ENCODE peak calls at places on chromosomes 4 and X, in five cellular contexts. Q, U, M, C and T are unnamed samples.

GRCh38 chrX:39725928-39726619 is 371.7 kb downstream of the BCOR start:
- DNase-seq in Q (no peak), U (peak), M (no peak), C (no peak), T (peak)

GRCh38 chr4:41602886-41603503 is 65.0 kb downstream of the LIMCH1 start:
- DNase-seq in Q (no peak), U (no peak), M (no peak), C (no peak), T (no peak)

GRCh38 chr4:167265231-167265630 is 30.9 kb upstream of the SPOCK3 start:
- DNase-seq in Q (no peak), U (no peak), M (no peak), C (no peak), T (no peak)

GRCh38 chr4:119692001-119692400 is 63.4 kb upstream of the PDE5A start:
- DNase-seq in Q (no peak), U (peak), M (no peak), C (no peak), T (peak)

GRCh38 chr4:11178433-11178832 is 250.3 kb downstream of the HS3ST1 start:
- DNase-seq in Q (no peak), U (no peak), M (no peak), C (no peak), T (no peak)

GRCh38 chrX:10377427-10377826 is 220.7 kb downstream of the CLCN4 start:
- DNase-seq in Q (no peak), U (no peak), M (no peak), C (no peak), T (no peak)

GRCh38 chrX:107449490-107450175 is at the start of gene FRMPD3:
- DNase-seq in Q (peak), U (no peak), M (no peak), C (no peak), T (no peak)

GRCh38 chrX:103386332-103386731 is 10.0 kb downstream of the BEX3 start:
- DNase-seq in Q (no peak), U (no peak), M (no peak), C (no peak), T (no peak)

GRCh38 chr4:173899813-173900212 is 369.8 kb upstream of the HAND2 start:
- DNase-seq in Q (no peak), U (no peak), M (no peak), C (no peak), T (no peak)

GRCh38 chr4:37882665-37883296 is 8.1 kb upstream of the TBC1D1 start:
- DNase-seq in Q (no peak), U (no peak), M (no peak), C (no peak), T (peak)

GRCh38 chr4:110878413-110878812 is 255.5 kb upstream of the PITX2 start:
- DNase-seq in Q (no peak), U (no peak), M (no peak), C (no peak), T (no peak)

GRCh38 chr4:125041372-125041930 is 273.3 kb upstream of the FAT4 start:
- DNase-seq in Q (no peak), U (no peak), M (peak), C (no peak), T (no peak)

GRCh38 chr4:44961001-44961755 is 234.8 kb upstream of the GNPDA2 start:
- DNase-seq in Q (no peak), U (no peak), M (no peak), C (no peak), T (no peak)

GRCh38 chr4:141432000-141432712 is 204.2 kb upstream of the IL15 start:
- DNase-seq in Q (no peak), U (no peak), M (peak), C (no peak), T (no peak)

GRCh38 chr4:100823066-100823992 is 305.5 kb upstream of the EMCN start:
- DNase-seq in Q (no peak), U (peak), M (peak), C (no peak), T (peak)

GRCh38 chr4:85703098-85703497 is 228.1 kb downstream of the ARHGAP24 start:
- DNase-seq in Q (no peak), U (peak), M (no peak), C (no peak), T (peak)

GRCh38 chr4:1982124-1983052 is 26.4 kb downstream of the NELFA start:
- DNase-seq in Q (no peak), U (no peak), M (no peak), C (no peak), T (no peak)

GRCh38 chrX:138711399-138712347 is at the start of gene FGF13:
- DNase-seq in Q (peak), U (peak), M (no peak), C (peak), T (no peak)

GRCh38 chr4:158811704-158812103 is 42.9 kb downstream of the FNIP2 start:
- DNase-seq in Q (no peak), U (no peak), M (no peak), C (no peak), T (no peak)

GRCh38 chr4:2333356-2333841 is 71.5 kb upstream of the MXD4 start:
- DNase-seq in Q (no peak), U (no peak), M (no peak), C (no peak), T (no peak)

GRCh38 chr4:81452452-81453011 is 19.2 kb downstream of the RASGEF1B start:
- DNase-seq in Q (no peak), U (no peak), M (no peak), C (no peak), T (no peak)

GRCh38 chrX:1535241-1536041 is 1.5 kb downstream of the P2RY8 start:
- DNase-seq in Q (no peak), U (no peak), M (no peak), C (no peak), T (no peak)

GRCh38 chr4:1060646-1061371 is 49.4 kb downstream of the FGFRL1 start:
- DNase-seq in Q (no peak), U (no peak), M (no peak), C (no peak), T (no peak)

GRCh38 chr4:7323872-7324650 is 110.7 kb downstream of the PSAPL1 start:
- DNase-seq in Q (no peak), U (no peak), M (no peak), C (no peak), T (no peak)

GRCh38 chrX:104343408-104344129 is 88.8 kb upstream of the ESX1 start:
- DNase-seq in Q (peak), U (peak), M (peak), C (peak), T (peak)

GRCh38 chr4:56575820-56576429 is 70.3 kb downstream of the ARL9 start:
- DNase-seq in Q (no peak), U (peak), M (peak), C (no peak), T (peak)

GRCh38 chr4:141099326-141099725 is 33.9 kb downstream of the RNF150 start:
- DNase-seq in Q (no peak), U (peak), M (no peak), C (no peak), T (peak)

GRCh38 chr4:182126096-182126495 is 117.1 kb upstream of the TENM3 start:
- DNase-seq in Q (no peak), U (peak), M (no peak), C (no peak), T (peak)

GRCh38 chr4:68951078-68951805 is at the start of gene UGT2A3:
- DNase-seq in Q (no peak), U (no peak), M (no peak), C (peak), T (no peak)

GRCh38 chr4:113634081-113634969 is 127.2 kb downstream of the CAMK2D start:
- DNase-seq in Q (no peak), U (no peak), M (no peak), C (no peak), T (no peak)

GRCh38 chr4:7330031-7330596 is 104.6 kb downstream of the PSAPL1 start:
- DNase-seq in Q (no peak), U (no peak), M (no peak), C (no peak), T (no peak)

GRCh38 chr4:182711211-182711610 is 206.0 kb downstream of the DCTD start:
- DNase-seq in Q (no peak), U (peak), M (no peak), C (no peak), T (peak)

GRCh38 chr4:78610546-78611214 is 59.1 kb downstream of the ANXA3 start:
- DNase-seq in Q (no peak), U (peak), M (no peak), C (no peak), T (no peak)

GRCh38 chrX:6678313-6678712 is 143.4 kb upstream of the VCX3A start:
- DNase-seq in Q (no peak), U (no peak), M (no peak), C (no peak), T (no peak)

GRCh38 chr4:47160095-47160494 is 128.7 kb downstream of the GABRB1 start:
- DNase-seq in Q (no peak), U (no peak), M (no peak), C (no peak), T (no peak)

GRCh38 chr4:24598025-24598424 is 13.7 kb upstream of the DHX15 start:
- DNase-seq in Q (no peak), U (no peak), M (no peak), C (peak), T (no peak)

GRCh38 chr4:2337896-2338295 is 76.0 kb upstream of the MXD4 start:
- DNase-seq in Q (no peak), U (no peak), M (no peak), C (no peak), T (no peak)

GRCh38 chr4:146202665-146203064 is 11.7 kb upstream of the REELD1 start:
- DNase-seq in Q (no peak), U (no peak), M (no peak), C (no peak), T (no peak)

GRCh38 chr4:67754288-67754687 is at the start of gene GNRHR:
- DNase-seq in Q (no peak), U (no peak), M (no peak), C (no peak), T (no peak)
- TF ChIP-seq CTCF in Q (no peak), U (no peak), M (no peak), C (no peak), T (no peak)

GRCh38 chr4:75007891-75008290 is 75.0 kb downstream of the PARM1 start:
- DNase-seq in Q (no peak), U (no peak), M (no peak), C (no peak), T (no peak)
- TF ChIP-seq CTCF in Q (no peak), U (no peak), M (no peak), C (no peak), T (no peak)

DNA sequence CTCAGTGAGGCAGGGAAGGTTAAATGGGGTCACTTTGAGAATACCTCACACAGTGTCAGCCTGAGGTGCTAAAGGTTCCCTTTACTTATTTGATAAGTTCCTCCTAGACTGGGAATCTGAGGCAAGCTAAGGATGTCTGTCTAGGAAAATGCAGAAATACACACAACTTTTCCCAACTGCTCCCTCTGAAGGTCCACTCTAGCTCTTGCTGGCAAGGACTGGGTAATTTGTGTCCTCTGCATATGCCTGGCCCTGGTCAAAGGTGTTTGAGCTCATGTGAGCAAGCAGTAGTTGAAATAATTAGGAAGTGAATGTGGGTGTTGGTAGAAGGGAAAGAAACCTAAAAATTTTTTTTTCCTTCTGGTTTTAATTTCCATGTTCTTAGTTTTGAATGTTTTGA is 21.3 kb downstream of the TXLNG start:
- DNase-seq in Q (no peak), U (peak), M (no peak), C (no peak), T (no peak)
- TF ChIP-seq CTCF in Q (peak), U (peak), M (peak), C (no peak), T (no peak)

DNA sequence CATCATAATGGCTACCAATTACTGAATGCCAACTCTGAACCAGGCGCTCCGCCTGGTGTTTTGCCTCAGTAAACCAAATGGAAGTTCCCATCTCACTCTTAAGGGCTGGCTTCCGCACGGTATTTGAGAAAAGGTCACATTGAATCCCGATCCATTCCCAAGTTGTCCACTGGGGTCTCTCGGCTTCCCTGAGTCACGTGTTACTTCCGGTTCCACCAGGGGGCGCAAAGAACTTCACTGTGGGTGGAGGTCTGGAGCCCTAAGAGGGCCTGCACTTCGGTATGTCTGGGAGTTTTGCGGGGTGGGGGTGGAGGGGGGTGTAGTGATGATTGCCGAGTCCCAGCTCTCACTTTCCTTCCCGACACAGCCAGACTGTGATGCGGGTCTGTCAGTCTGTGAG is 13.4 kb upstream of the NHS start:
- DNase-seq in Q (peak), U (peak), M (no peak), C (no peak), T (no peak)
- TF ChIP-seq CTCF in Q (peak), U (peak), M (peak), C (peak), T (peak)

DNA sequence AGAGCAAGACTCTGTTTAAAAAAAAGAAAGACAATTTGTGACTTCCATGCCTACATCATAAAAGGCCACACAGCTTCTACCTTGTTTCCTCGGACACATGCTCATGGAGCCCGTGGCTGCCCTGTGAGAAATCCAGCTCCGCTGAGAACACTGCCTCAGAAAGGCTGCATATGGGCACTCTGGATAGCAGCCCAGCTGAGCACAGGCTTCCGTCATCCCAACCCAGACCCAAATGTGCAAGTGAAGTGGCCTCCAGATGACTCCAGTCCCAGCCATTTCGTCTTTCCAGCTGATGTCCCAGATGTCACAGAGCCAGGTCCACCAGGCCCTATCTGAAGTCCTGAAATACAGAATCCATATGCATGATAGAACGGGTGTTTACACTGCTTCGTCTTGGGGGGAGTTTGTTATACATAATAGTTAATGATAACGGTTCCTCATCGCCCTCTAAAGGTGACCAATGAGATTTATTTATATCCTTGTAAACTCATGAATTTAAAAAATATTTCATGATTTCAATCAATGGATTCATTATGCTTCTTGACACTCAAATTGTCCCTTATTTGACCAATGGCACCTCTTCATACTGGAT is 72.7 kb upstream of the TRIM2 start:
- DNase-seq in Q (no peak), U (no peak), M (no peak), C (no peak), T (no peak)
- TF ChIP-seq CTCF in Q (no peak), U (no peak), M (peak), C (no peak), T (peak)

DNA sequence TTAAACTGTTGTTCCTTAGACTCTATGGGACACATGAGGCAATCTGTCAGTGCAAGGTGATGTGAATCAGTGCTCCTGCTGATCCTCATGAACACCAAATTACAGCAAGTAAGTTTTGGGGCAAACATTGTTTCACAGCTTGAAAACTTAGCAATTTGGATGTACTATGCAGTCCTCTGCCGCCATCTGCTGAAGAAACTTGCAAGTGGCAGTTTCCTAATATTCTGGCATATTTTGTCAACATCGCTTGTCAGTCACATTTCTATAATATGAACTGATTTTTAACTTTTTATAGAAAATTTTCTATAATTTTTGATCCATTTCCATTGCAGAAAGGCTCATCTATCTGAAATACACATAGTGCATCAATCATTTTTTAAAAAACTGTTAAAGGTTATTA is 56.3 kb downstream of the ZAR1 start:
- DNase-seq in Q (peak), U (peak), M (no peak), C (no peak), T (peak)
- TF ChIP-seq CTCF in Q (peak), U (peak), M (peak), C (peak), T (peak)

DNA sequence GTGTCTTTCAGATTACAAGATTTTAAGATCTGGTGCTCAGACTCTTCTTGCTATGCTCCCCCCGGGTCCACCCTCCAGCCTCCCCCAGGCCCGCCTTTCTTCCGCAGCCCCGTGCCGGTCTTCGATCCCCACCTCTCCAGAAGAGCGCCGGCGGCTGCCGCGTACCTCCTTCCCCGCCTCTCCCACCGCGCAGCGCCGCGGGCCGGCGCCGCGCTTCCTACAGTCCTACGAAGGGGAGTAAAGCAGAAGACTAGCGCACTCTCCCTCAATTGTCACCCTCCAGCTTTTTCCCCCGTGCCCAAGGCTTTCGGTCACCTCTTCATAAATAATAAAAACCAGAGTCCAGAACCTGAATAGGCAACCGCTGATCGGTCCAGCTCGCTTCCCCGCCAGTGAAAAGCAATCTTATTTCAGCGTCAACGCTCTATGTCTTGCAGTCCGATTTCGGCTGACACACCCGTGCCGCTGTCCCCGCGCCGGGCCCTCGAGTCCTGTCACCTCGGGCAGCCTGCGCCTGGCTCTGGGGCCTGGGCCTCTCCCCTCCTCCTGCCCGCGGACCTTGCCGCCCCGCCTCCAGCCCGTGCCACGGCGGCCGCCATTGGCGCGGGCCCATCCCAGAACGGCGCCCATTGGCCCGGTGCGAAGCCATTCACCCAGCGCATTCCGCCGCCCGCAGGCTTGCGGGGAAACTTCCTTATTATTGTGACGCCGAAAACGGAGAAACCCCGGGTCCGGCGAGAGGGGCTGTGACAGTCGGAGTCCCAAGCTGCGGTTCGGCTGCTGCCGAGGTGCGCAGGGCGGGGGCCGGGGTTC is at the start of gene HERC3:
- DNase-seq in Q (peak), U (peak), M (peak), C (peak), T (peak)
- TF ChIP-seq CTCF in Q (no peak), U (no peak), M (no peak), C (peak), T (peak)

DNA sequence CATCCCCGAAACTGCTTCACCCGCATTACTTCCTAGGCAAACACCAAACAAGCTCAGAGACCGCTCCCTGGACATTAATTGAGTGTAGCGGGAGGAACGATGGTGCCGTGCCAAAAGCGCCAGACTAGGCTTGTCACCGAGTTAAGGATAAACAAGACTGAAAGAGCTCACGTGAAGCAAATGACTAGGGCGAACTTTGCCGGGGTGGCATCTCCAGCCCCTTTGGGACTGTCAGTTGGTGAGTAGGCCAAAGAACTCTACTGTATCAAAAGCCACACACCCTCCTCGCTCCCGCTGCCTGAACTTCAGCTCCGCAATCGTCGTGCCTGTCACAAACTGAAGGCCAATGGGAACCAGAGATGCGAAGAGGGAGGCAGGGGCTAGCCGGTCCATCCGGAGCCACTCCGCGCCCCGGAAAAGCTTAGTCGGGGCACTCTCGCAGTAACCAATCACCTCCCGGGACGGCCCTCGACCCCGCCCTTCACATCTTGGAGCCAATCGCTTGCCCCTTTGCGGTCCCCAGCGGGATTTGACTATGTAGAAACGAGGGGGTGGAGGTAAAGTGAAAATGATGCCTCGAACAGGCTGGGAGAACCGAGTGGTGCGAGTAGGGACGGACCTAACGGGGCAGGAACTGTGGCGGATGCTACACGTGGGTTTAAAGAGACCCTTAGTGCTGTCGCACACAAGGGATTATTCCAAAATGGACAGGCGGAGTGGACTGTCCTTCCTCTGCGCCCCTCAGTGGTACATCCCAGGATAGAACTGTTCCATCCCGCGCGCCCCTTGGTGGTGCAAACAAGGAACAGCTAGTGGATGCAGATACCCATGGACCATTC is 37.0 kb upstream of the FAM156A start:
- DNase-seq in Q (peak), U (peak), M (peak), C (peak), T (peak)
- TF ChIP-seq CTCF in Q (peak), U (peak), M (peak), C (peak), T (peak)